ENCODE peak calls at places on chromosomes 3 and 15, in nine cellular contexts. R is mammary epithelial cell; C is NCI-H1694; D is naive thymus-derived CD4-positive, alpha-beta T cell; J is astrocyte of the spinal cord; S is HepG2; W is thyroid gland; I is left lobe of liver; O is GM04504. M is an unnamed sample.

GRCh38 chr3:159751754-159752153 is 236.9 kb upstream of the IL12A start:
- DNase-seq in R (peak; percentile 22), C (no peak), D (no peak), J (no peak), S (no peak), W (no peak), I (no peak), O (no peak), M (no peak)

GRCh38 chr3:130442284-130442683 is 74.7 kb upstream of the COL6A6 start:
- DNase-seq in R (no peak), C (no peak), D (no peak), J (no peak), S (no peak), W (no peak), I (no peak), O (no peak), M (no peak)

GRCh38 chr3:33658971-33659848 is 58.8 kb downstream of the CLASP2 start:
- DNase-seq in R (peak; percentile 65), C (peak; percentile 35), D (no peak), J (peak; percentile 89), S (peak; percentile 64), W (peak; percentile 28), I (peak; percentile 66), O (peak; percentile 24), M (peak; percentile 77)

GRCh38 chr3:192445768-192446644 is 281.3 kb downstream of the FGF12 start:
- DNase-seq in R (peak; percentile 11), C (peak; percentile 19), D (no peak), J (no peak), S (no peak), W (no peak), I (no peak), O (no peak), M (no peak)

GRCh38 chr15:24848050-24848449 is 106.7 kb upstream of the SNRPN start:
- DNase-seq in R (no peak), C (no peak), D (no peak), J (peak; percentile 52), S (no peak), W (peak; percentile 66), I (no peak), O (no peak), M (peak; percentile 15)

GRCh38 chr3:76673171-76673570 is 366.7 kb upstream of the ROBO2 start:
- DNase-seq in R (no peak), C (no peak), D (no peak), J (no peak), S (no peak), W (no peak), I (no peak), O (no peak), M (no peak)

GRCh38 chr3:172987268-172987667 is 153.8 kb downstream of the SPATA16 start:
- DNase-seq in R (no peak), C (no peak), D (no peak), J (no peak), S (peak; percentile 16), W (no peak), I (no peak), O (no peak), M (no peak)

GRCh38 chr3:87206070-87206469 is 21.0 kb upstream of the CHMP2B start:
- DNase-seq in R (peak; percentile 91), C (no peak), D (no peak), J (peak; percentile 51), S (peak; percentile 82), W (no peak), I (no peak), O (peak; percentile 60), M (no peak)

GRCh38 chr15:47897525-47897924 is 180.2 kb downstream of the SEMA6D start:
- DNase-seq in R (peak; percentile 6), C (no peak), D (no peak), J (no peak), S (no peak), W (no peak), I (no peak), O (no peak), M (no peak)

GRCh38 chr3:61637088-61638051 is 76.0 kb downstream of the PTPRG start:
- DNase-seq in R (no peak), C (no peak), D (no peak), J (no peak), S (no peak), W (no peak), I (peak; percentile 76), O (no peak), M (peak; percentile 35)

GRCh38 chr3:9809239-9809614 is 835 bp upstream of the TTLL3 start:
- DNase-seq in R (no peak), C (no peak), D (no peak), J (no peak), S (no peak), W (peak; percentile 15), I (no peak), O (no peak), M (no peak)

GRCh38 chr3:112519424-112520001 is 20.2 kb upstream of the BTLA start:
- DNase-seq in R (peak; percentile 58), C (peak; percentile 35), D (no peak), J (peak; percentile 81), S (peak; percentile 56), W (no peak), I (no peak), O (peak; percentile 19), M (no peak)